ENCODE peak calls at places on chromosomes 5 and 9, in seven cellular contexts. O is naive thymus-derived CD4-positive, alpha-beta T cell; J is MM.1S; M is upper lobe of left lung; R is fibroblast of lung; W is CD4-positive, CD25-positive, alpha-beta regulatory T cell; S is esophagus muscularis mucosa. U is an unnamed sample. For H3K4me1 and H3K27me3, the result is how much of the 10 kb centered on the place peaks cover.

GRCh38 chr5:135706893-135707292 is 127.6 kb upstream of the SLC25A48 start:
- DNase-seq in M (peak), S (no peak), J (no peak), W (no peak), O (no peak), R (no peak), U (no peak)

GRCh38 chr9:99373912-99374311 is 151.8 kb downstream of the SEC61B start:
- DNase-seq in W (no peak), J (no peak), O (no peak), M (no peak), R (no peak), S (no peak), U (no peak)

GRCh38 chr5:138460032-138460693 is 5.1 kb upstream of the EGR1 start:
- DNase-seq in R (no peak), W (no peak), M (no peak), O (no peak), S (no peak), J (no peak), U (no peak)

GRCh38 chr5:140346348-140347221 is at the start of gene HBEGF:
- DNase-seq in W (peak), M (peak), J (peak), S (no peak), O (peak), R (peak), U (peak)

GRCh38 chr5:5140051-5141010 is at the start of gene ADAMTS16:
- DNase-seq in R (no peak), S (no peak), W (no peak), O (no peak), J (no peak), M (peak), U (no peak)

GRCh38 chr5:16313761-16314160 is 134.2 kb upstream of the MARCHF11 start:
- DNase-seq in W (no peak), O (no peak), J (no peak), S (no peak), M (no peak), R (no peak), U (no peak)

GRCh38 chr5:132365213-132365612 is 4.3 kb upstream of the SLC22A5 start:
- DNase-seq in W (no peak), S (no peak), R (no peak), M (no peak), O (no peak), J (no peak), U (no peak)

GRCh38 chr9:5786370-5787127 is 46.4 kb downstream of the ERMP1 start:
- DNase-seq in S (no peak), J (no peak), R (peak), M (no peak), O (no peak), W (no peak), U (no peak)

GRCh38 chr9:35909687-35910612 is 660 bp downstream of the SPAAR start:
- DNase-seq in R (no peak), W (no peak), M (peak), O (no peak), J (no peak), S (no peak), U (no peak)

GRCh38 chr9:108282872-108283271 is 572.9 kb downstream of the ACTL7B start:
- DNase-seq in J (no peak), O (no peak), S (no peak), W (no peak), R (no peak), M (no peak), U (no peak)

GRCh38 chr5:74947961-74948613 is 81.9 kb upstream of the FAM169A start:
- DNase-seq in R (peak), W (no peak), J (no peak), O (no peak), M (no peak), S (no peak), U (no peak)

GRCh38 chr9:128020692-128021091 is 39.9 kb upstream of the EEIG1 start:
- DNase-seq in O (no peak), R (no peak), S (no peak), J (no peak), M (no peak), W (no peak), U (no peak)

GRCh38 chr5:173056783-173057061 is 570 bp downstream of the CREBRF start:
- DNase-seq in W (no peak), J (no peak), R (no peak), M (no peak), O (no peak), S (no peak), U (no peak)

GRCh38 chr5:14208071-14209021 is 65.2 kb downstream of the TRIO start:
- DNase-seq in R (peak), W (no peak), M (no peak), S (no peak), O (no peak), J (no peak), U (no peak)

GRCh38 chr9:104794070-104794469 is 30.1 kb downstream of the NIPSNAP3B start:
- DNase-seq in J (no peak), W (no peak), R (no peak), S (peak), O (no peak), M (no peak), U (no peak)

DNA sequence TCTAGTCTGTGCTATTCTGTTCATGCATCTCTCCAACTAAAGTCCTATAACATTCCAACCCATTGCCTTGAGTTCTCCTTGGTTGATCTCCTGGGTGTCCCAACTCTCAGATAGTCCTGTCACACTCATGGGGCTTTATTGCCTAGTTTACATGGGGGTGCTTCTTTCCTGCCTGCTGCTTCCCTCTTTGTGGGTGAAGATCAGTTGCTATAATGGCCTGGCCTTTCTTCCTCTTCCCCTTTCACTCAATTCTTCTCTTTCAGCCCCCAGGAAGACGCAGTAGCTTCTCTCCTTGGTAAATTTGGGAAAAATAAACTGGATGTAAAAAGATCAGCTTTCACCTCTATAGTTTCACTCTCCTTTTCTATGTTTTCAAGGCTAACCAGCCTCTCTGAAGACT is 66.5 kb downstream of the PTCD2 start:
- DNase-seq in W (no peak), R (no peak), S (no peak), M (no peak), J (no peak), O (no peak), U (no peak)
- H3K4me1 ChIP-seq in W (under half), R (under half), S (half or more), M (under half), J (under half), O (under half), U (under half)

DNA sequence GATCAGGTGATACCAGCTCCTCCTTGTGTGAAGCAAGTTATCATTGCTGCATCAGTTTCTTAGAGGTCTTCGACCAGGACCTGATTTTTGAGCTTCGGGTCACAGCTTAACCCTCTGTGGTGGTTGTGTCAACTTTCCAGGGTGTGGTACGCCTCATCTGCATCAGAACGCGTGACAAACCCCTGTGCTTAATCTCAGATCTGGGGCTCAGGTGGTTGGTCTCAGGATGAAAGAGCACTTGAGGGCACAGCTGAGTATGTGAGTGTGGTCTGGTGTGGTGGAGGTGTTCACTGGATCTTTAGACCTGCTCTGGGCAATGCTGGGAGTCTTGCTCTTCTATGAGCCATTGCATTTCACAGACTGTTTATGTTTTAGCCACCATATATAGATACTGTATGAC is 64.1 kb downstream of the OSTF1 start:
- DNase-seq in J (peak), W (peak), S (no peak), O (no peak), R (no peak), M (no peak), U (no peak)
- H3K27ac ChIP-seq in J (peak), W (peak), S (no peak), O (peak), R (no peak), M (no peak), U (no peak)

GRCh38 chr5:73451218-73452130 is 2.9 kb upstream of the FOXD1 start:
- DNase-seq in R (peak), M (peak), W (peak), J (peak), S (no peak), O (peak), U (peak)
- H3K27me3 ChIP-seq in R (under half), M (under half), W (half or more), J (under half), S (under half), O (under half), U (under half)

GRCh38 chr9:134807726-134808125 is 72.9 kb upstream of the FCN2 start:
- DNase-seq in S (no peak), M (no peak), O (no peak), W (no peak), R (peak), J (no peak), U (no peak)

GRCh38 chr9:134809296-134809695 is 71.3 kb upstream of the FCN2 start:
- DNase-seq in W (no peak), J (no peak), S (no peak), O (no peak), R (no peak), M (no peak), U (no peak)

GRCh38 chr9:134811079-134811672 is 69.4 kb upstream of the FCN2 start:
- DNase-seq in J (no peak), S (no peak), O (no peak), R (no peak), W (no peak), M (no peak), U (no peak)

GRCh38 chr9:134804871-134805270 is 75.7 kb upstream of the FCN2 start:
- DNase-seq in W (no peak), R (no peak), J (no peak), S (no peak), M (no peak), O (no peak), U (no peak)

GRCh38 chr9:134808393-134808792 is 72.2 kb upstream of the FCN2 start:
- DNase-seq in S (no peak), M (no peak), R (no peak), W (no peak), O (no peak), J (no peak), U (no peak)
- H3K4me1 ChIP-seq in S (under half), M (under half), R (under half), W (under half), O (under half), J (under half), U (under half)

DNA sequence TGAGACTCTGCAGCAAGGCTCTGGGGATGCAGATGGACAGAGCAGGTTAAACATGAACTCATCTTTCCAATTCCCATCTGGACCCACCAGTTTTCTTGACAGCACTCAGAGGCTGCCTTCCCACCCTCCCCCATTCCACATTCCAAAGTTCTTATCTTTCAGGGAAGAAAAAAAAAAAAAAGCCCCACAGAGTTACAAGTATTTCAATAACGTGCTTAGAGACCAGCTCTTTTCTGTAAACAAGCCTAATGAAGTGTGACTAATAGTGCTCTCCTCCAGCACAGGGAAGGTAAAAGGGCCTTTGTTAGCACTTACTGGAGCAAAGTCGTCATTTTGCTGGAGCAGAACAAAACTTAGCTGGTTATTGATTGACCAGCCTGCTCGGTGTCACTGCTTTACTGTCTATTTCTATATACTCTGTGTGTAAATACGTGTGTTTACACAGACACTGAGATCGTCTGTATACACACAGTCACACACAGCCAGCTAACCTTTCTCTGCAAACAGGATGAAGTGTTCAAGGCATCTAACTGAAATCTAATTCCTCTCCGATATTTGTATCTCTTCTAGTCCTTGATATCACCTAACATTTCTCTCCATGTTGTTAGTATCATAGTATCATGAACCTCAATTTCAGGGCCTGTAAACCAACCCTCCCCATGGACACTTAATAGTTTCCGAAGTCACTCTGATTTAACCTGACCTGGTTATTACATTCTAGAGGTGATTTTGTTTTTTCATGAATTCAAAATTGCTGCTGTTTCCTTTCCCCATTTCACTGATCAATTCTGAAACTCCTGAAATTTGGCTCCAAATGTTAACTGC is 84.9 kb downstream of the ZNF608 start:
- DNase-seq in S (peak), W (no peak), R (peak), J (no peak), M (no peak), O (no peak), U (no peak)
- H3K27ac ChIP-seq in S (peak), W (no peak), R (peak), J (no peak), M (peak), O (no peak), U (no peak)

GRCh38 chr5:73304381-73304780 is 131.4 kb downstream of the TMEM174 start:
- DNase-seq in O (no peak), J (no peak), W (no peak), M (no peak), R (no peak), S (no peak), U (no peak)
- H3K27me3 ChIP-seq in O (under half), J (under half), W (under half), M (under half), R (under half), S (under half), U (under half)

GRCh38 chr5:21880164-21880563 is 973.0 kb downstream of the CDH12 start:
- DNase-seq in O (no peak), W (no peak), M (no peak), S (no peak), J (no peak), R (no peak), U (no peak)
- H3K4me1 ChIP-seq in O (under half), W (under half), M (under half), S (under half), J (under half), R (under half), U (under half)

DNA sequence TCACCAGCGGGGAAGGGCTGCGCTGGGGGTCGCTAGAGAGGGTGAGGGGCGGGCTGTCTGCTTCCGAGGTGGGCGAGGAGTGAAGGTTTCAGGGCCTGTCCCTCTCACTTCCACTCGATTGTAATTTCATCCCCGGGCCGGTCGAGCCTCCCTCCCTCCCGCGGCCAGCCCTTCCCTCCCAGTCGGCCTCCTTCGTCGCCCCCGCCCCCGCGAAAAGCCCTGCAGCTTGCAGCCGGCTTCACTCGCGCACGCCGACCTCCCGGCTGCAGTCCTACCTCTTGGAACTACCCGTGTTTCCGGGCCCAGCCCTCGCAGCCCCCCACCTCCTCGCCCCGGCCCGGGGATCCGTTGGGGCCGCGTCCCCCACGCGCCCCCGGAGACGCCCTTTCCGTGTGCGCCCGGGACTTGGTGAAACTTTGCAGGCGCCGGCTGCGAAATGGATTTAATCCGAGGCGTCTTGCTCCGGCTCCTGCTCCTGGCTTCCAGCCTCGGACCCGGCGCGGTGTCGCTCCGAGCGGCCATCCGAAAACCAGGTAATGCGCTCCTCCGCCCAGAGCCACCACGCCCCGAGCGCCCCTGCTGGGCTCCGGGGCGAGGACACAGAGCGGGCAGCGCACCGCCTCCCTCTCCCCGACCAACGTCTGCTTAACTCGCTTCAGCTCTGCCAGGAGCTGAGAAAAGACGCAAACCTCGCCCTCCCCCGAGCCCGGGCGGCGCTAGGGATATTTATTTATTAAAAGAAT is at the start of gene EGFLAM:
- DNase-seq in J (no peak), W (no peak), S (no peak), R (peak), M (peak), O (no peak), U (no peak)
- H3K27ac ChIP-seq in J (no peak), W (no peak), S (peak), R (no peak), M (no peak), O (no peak), U (no peak)

DNA sequence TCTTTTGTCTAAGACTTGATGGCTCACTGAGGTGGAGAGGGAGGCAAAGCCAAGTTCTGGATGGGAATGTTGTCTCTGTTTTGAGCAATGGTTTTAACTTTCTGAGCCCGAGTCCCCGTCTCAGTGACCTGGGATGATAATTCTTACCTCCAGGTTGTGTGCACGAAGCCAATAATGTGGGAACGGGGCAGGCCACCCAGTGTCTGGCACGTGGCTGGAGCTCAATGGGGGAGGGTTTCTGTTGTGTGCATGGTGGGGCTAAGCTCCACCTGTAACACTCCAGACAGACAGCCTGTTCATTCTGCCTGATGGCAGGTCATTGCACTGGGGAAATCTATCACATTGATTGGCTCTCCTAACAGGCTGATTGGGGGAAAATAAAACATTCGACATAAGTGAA is 37.1 kb upstream of the NTNG2 start:
- DNase-seq in S (no peak), W (no peak), R (no peak), O (no peak), M (no peak), J (no peak), U (no peak)
- H3K27me3 ChIP-seq in S (under half), W (under half), R (half or more), O (under half), M (under half), J (half or more), U (under half)

GRCh38 chr9:136631038-136632000 is 31.4 kb upstream of the EGFL7 start:
- DNase-seq in O (peak), S (no peak), W (peak), J (peak), R (peak), M (peak), U (peak)

GRCh38 chr9:136629001-136629878 is 33.5 kb upstream of the EGFL7 start:
- DNase-seq in S (no peak), O (no peak), J (no peak), R (no peak), W (no peak), M (peak), U (peak)

GRCh38 chr9:136630662-136630992 is 32.1 kb upstream of the EGFL7 start:
- DNase-seq in S (no peak), J (no peak), O (no peak), R (no peak), M (no peak), W (no peak), U (no peak)

GRCh38 chr9:136628287-136628686 is 34.4 kb upstream of the EGFL7 start:
- DNase-seq in S (no peak), W (no peak), R (no peak), O (no peak), M (peak), J (no peak), U (no peak)

GRCh38 chr9:136629879-136630661 is 32.6 kb upstream of the EGFL7 start:
- DNase-seq in R (peak), J (peak), M (peak), W (peak), S (no peak), O (peak), U (peak)
- H3K4me1 ChIP-seq in R (under half), J (under half), M (under half), W (under half), S (under half), O (under half), U (under half)